ENCODE peak calls at places on chromosomes 16 and 17, in ten cellular contexts. G is osteoblast, O is thoracic aorta, E is Peyer's patch, L is lung, J is ovary, T is GM12878, U is heart right ventricle, D is tibial artery, Y is uterus. V is an unnamed sample. For H3K9me3, the result is how much of the 10 kb centered on the place peaks cover.

GRCh38 chr16:83903739-83904138 is 4.8 kb downstream of the MLYCD start:
- DNase-seq in J (peak), U (peak), L (no peak), O (no peak), D (no peak), E (no peak), Y (no peak), G (no peak), T (no peak), V (peak)

GRCh38 chr16:85746431-85747227 is 4.3 kb downstream of the C16orf74 start:
- DNase-seq in O (no peak), E (peak), U (no peak), D (no peak), Y (no peak), T (no peak), L (no peak), G (peak), J (no peak), V (no peak)

GRCh38 chr17:77042688-77043330 is 98.0 kb upstream of the SEC14L1 start:
- DNase-seq in D (no peak), J (no peak), Y (no peak), O (no peak), G (no peak), U (no peak), T (no peak), E (no peak), L (no peak), V (no peak)

GRCh38 chr16:30839523-30840227 is 52.7 kb upstream of the ZNF629 start:
- DNase-seq in E (no peak), Y (no peak), L (peak), T (no peak), O (no peak), J (no peak), U (no peak), D (no peak), G (no peak), V (no peak)

GRCh38 chr16:58414938-58415451 is 22.7 kb downstream of the GINS3 start:
- DNase-seq in J (no peak), D (no peak), G (no peak), T (no peak), U (peak), O (no peak), L (no peak), Y (no peak), E (no peak), V (no peak)

GRCh38 chr17:4476017-4476416 is 22.7 kb upstream of the SPNS2 start:
- DNase-seq in L (no peak), U (no peak), D (no peak), O (no peak), J (no peak), E (no peak), G (peak), T (no peak), Y (no peak), V (no peak)

GRCh38 chr16:396605-397004 is 394 bp upstream of the NME4 start:
- DNase-seq in Y (no peak), T (no peak), D (peak), O (no peak), U (no peak), G (peak), E (no peak), J (peak), L (no peak), V (no peak)

GRCh38 chr16:53629607-53630312 is 73.9 kb downstream of the RPGRIP1L start:
- DNase-seq in L (no peak), Y (no peak), U (no peak), G (no peak), E (no peak), T (no peak), O (no peak), J (no peak), D (no peak), V (no peak)

GRCh38 chr17:5706835-5707234 is 122.5 kb upstream of the NLRP1 start:
- DNase-seq in L (peak), E (peak), O (no peak), U (peak), J (peak), T (peak), Y (no peak), G (peak), D (peak), V (no peak)

GRCh38 chr17:2237960-2238359 is 65.6 kb downstream of the SMG6 start:
- DNase-seq in G (peak), D (no peak), T (no peak), Y (no peak), U (no peak), O (no peak), E (no peak), J (no peak), L (no peak), V (no peak)

GRCh38 chr17:44279586-44280344 is 11.8 kb upstream of the SLC4A1 start:
- DNase-seq in U (peak), O (peak), Y (peak), D (peak), L (peak), E (peak), J (peak), T (peak), G (peak), V (peak)

GRCh38 chr17:3888343-3889171 is 4.3 kb downstream of the CAMKK1 start:
- DNase-seq in Y (peak), L (no peak), J (peak), D (peak), O (peak), U (peak), T (no peak), E (no peak), G (peak), V (peak)

GRCh38 chr16:728131-728889 is 1.4 kb downstream of the HAGHL start:
- DNase-seq in O (no peak), E (peak), L (no peak), T (no peak), G (peak), D (no peak), Y (no peak), J (no peak), U (no peak), V (no peak)

GRCh38 chr17:82449136-82449882 is 1.2 kb downstream of the CYBC1 start:
- DNase-seq in O (no peak), Y (no peak), D (no peak), L (no peak), J (no peak), G (peak), T (peak), U (peak), E (peak), V (no peak)

GRCh38 chr16:86899757-86900156 is 321.4 kb downstream of the FOXL1 start:
- DNase-seq in T (no peak), O (no peak), U (no peak), J (no peak), E (no peak), Y (no peak), D (no peak), G (no peak), L (no peak), V (no peak)

GRCh38 chr16:50040028-50040427 is 15.0 kb downstream of the CNEP1R1 start:
- DNase-seq in G (no peak), T (no peak), Y (no peak), J (no peak), E (no peak), D (no peak), O (no peak), U (no peak), L (no peak), V (no peak)

GRCh38 chr17:45200701-45201100 is 21.0 kb upstream of the FMNL1 start:
- DNase-seq in E (no peak), O (no peak), U (no peak), G (no peak), D (no peak), J (peak), Y (no peak), T (no peak), L (no peak), V (peak)

GRCh38 chr17:45722161-45722560 is 62.0 kb upstream of the CRHR1 start:
- DNase-seq in J (no peak), T (no peak), E (no peak), D (peak), Y (no peak), L (no peak), G (no peak), O (no peak), U (no peak), V (no peak)

GRCh38 chr16:75121949-75122568 is 5.5 kb upstream of the LDHD start:
- DNase-seq in E (no peak), T (no peak), L (no peak), Y (no peak), O (no peak), U (no peak), D (no peak), J (no peak), G (no peak), V (no peak)

GRCh38 chr17:55433629-55434422 is 12.2 kb upstream of the MMD start:
- DNase-seq in G (peak), J (no peak), U (no peak), D (no peak), L (peak), T (no peak), E (no peak), Y (no peak), O (no peak), V (no peak)

GRCh38 chr16:48816393-48816792 is 206.4 kb upstream of the N4BP1 start:
- DNase-seq in T (no peak), Y (no peak), E (no peak), J (no peak), U (no peak), O (no peak), L (no peak), D (no peak), G (no peak), V (no peak)

GRCh38 chr16:23670137-23670776 is 8.4 kb upstream of the PLK1 start:
- DNase-seq in E (peak), U (no peak), J (no peak), O (no peak), D (no peak), T (peak), G (peak), Y (no peak), L (no peak), V (no peak)

GRCh38 chr17:40936437-40936971 is 942 bp downstream of the KRT23 start:
- DNase-seq in O (no peak), L (no peak), G (no peak), D (no peak), Y (no peak), U (no peak), J (no peak), T (no peak), E (no peak), V (no peak)

GRCh38 chr17:73462830-73463229 is 151.0 kb upstream of the CDC42EP4 start:
- DNase-seq in O (no peak), Y (no peak), D (no peak), L (no peak), J (no peak), T (no peak), E (no peak), G (peak), U (no peak), V (no peak)

GRCh38 chr17:80671039-80671822 is 126.6 kb downstream of the RPTOR start:
- DNase-seq in T (no peak), Y (no peak), O (no peak), G (no peak), D (no peak), L (no peak), U (no peak), J (no peak), E (no peak), V (no peak)

GRCh38 chr17:34252138-34252889 is 2.8 kb upstream of the CCL2 start:
- DNase-seq in Y (peak), G (no peak), J (peak), T (peak), D (peak), U (peak), L (peak), O (peak), E (peak), V (peak)

GRCh38 chr16:81553080-81553813 is 108.6 kb downstream of the CMIP start:
- DNase-seq in E (no peak), T (no peak), O (no peak), G (peak), U (no peak), L (no peak), J (no peak), Y (no peak), D (no peak), V (no peak)

GRCh38 chr17:41444186-41444585 is 3.4 kb upstream of the KRT38 start:
- DNase-seq in T (no peak), D (no peak), E (no peak), U (no peak), O (no peak), Y (no peak), G (no peak), L (no peak), J (no peak), V (no peak)

DNA sequence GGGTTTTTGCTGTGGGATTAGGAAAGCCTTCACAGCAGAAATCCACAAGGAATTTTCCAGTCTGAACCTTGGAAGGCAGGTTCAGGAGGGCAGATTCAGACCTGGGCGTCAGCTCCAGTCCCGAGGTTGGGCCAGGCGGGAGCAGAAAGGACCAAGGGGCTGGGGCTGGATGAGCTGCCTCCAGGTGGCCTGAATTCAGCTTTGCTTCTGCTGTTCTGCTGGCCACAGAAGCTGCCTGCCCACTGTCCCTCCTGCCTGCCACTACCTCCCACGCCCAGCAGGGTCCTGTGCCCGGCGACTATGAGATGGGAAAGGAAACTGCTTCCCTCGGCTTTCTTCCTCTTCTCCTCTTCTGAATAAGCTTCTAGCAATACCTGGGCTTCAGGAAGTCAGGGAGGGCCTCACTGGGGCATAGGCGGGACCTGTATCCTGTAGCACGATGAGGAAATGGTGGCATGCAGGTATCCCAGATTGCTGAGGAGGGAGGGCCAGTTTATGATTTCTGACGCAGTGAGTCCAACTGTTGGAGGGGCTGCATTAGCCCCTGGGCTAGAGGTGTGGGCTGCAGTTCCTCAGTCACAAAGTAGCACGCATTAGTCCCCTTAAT is 18.4 kb downstream of the TBX4 start:
- DNase-seq in G (peak), D (peak), Y (no peak), U (no peak), T (no peak), O (no peak), L (no peak), E (no peak), J (no peak), V (no peak)
- H3K27ac ChIP-seq in G (no peak), D (no peak), Y (no peak), U (no peak), T (no peak), O (no peak), L (no peak), E (no peak), J (no peak), V (no peak)

GRCh38 chr16:51095890-51096626 is 55.0 kb downstream of the SALL1 start:
- DNase-seq in T (no peak), Y (no peak), G (no peak), U (no peak), E (no peak), L (no peak), D (no peak), O (no peak), J (no peak), V (no peak)
- H3K9me3 ChIP-seq in T (under half), Y (under half), G (under half), U (under half), E (under half), L (under half), D (under half), O (under half), J (under half), V (under half)

GRCh38 chr16:71367243-71367976 is 8.9 kb downstream of the CALB2 start:
- DNase-seq in U (no peak), E (no peak), J (no peak), Y (no peak), G (peak), T (peak), D (no peak), L (no peak), O (no peak), V (no peak)
- TF ChIP-seq CTCF in U (peak), E (peak), J (no peak), Y (no peak), G (peak), T (peak), D (no peak), L (no peak), O (no peak), V (no peak)

GRCh38 chr17:28744104-28744801 is 442 bp downstream of the TRAF4 start:
- DNase-seq in D (no peak), L (peak), G (peak), E (peak), O (no peak), U (no peak), J (peak), T (no peak), Y (peak), V (no peak)
- H3K27ac ChIP-seq in D (peak), L (peak), G (peak), E (peak), O (peak), U (peak), J (peak), T (peak), Y (peak), V (peak)

GRCh38 chr16:2761886-2762583 is 9.6 kb downstream of the SRRM2 start:
- DNase-seq in O (no peak), T (no peak), D (no peak), Y (no peak), J (no peak), U (no peak), E (no peak), G (no peak), L (no peak), V (no peak)

GRCh38 chr16:2763173-2763572 is 10.7 kb downstream of the SRRM2 start:
- DNase-seq in E (no peak), G (no peak), U (no peak), L (no peak), J (no peak), D (no peak), T (no peak), O (no peak), Y (no peak), V (no peak)

GRCh38 chr16:2761472-2761871 is 9.0 kb downstream of the SRRM2 start:
- DNase-seq in D (no peak), L (no peak), T (no peak), E (no peak), G (no peak), Y (no peak), J (no peak), U (no peak), O (no peak), V (no peak)

GRCh38 chr16:2764718-2765117 is 12.3 kb downstream of the SRRM2 start:
- DNase-seq in U (no peak), D (no peak), J (no peak), G (no peak), T (no peak), E (no peak), L (no peak), Y (no peak), O (no peak), V (no peak)

DNA sequence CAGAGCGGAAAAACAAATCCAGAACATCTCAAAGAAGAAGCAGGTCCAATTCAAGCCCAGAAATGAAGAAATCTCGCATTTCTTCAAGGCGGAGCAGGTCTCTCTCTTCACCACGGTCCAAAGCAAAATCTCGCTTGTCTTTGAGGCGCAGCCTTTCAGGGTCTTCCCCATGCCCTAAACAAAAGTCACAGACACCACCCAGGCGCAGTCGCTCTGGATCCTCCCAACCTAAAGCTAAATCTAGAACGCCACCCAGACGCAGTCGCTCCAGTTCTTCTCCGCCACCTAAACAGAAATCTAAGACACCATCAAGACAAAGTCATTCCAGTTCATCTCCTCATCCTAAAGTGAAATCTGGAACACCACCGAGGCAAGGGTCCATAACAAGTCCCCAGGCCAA is 10.3 kb downstream of the SRRM2 start:
- DNase-seq in T (no peak), L (no peak), Y (no peak), O (no peak), G (no peak), U (no peak), J (no peak), E (no peak), D (no peak), V (no peak)
- H3K9me3 ChIP-seq in T (under half), L (under half), Y (under half), O (under half), G (under half), U (under half), J (under half), E (under half), D (under half), V (under half)

GRCh38 chr16:57167951-57168350 is 17.9 kb downstream of the PSME3IP1 start:
- DNase-seq in L (no peak), D (no peak), Y (no peak), T (no peak), O (no peak), E (no peak), U (no peak), G (peak), J (no peak), V (no peak)
- TF ChIP-seq CTCF in L (peak), D (peak), Y (peak), T (peak), O (peak), E (peak), U (peak), G (peak), J (peak), V (peak)

GRCh38 chr16:88545781-88546180 is 24.4 kb upstream of the ZC3H18 start:
- DNase-seq in D (no peak), Y (no peak), U (no peak), L (no peak), O (no peak), J (no peak), E (no peak), G (peak), T (no peak), V (no peak)

GRCh38 chr16:88548985-88549384 is 21.2 kb upstream of the ZC3H18 start:
- DNase-seq in Y (no peak), G (no peak), U (no peak), E (no peak), L (no peak), D (no peak), J (no peak), T (no peak), O (no peak), V (no peak)

GRCh38 chr16:88552166-88552565 is 18.0 kb upstream of the ZC3H18 start:
- DNase-seq in L (no peak), D (no peak), J (no peak), Y (no peak), T (no peak), G (no peak), U (no peak), E (no peak), O (no peak), V (no peak)

GRCh38 chr16:88549671-88550643 is 20.2 kb upstream of the ZC3H18 start:
- DNase-seq in U (no peak), L (no peak), T (no peak), G (peak), J (no peak), Y (no peak), O (no peak), E (no peak), D (no peak), V (no peak)

DNA sequence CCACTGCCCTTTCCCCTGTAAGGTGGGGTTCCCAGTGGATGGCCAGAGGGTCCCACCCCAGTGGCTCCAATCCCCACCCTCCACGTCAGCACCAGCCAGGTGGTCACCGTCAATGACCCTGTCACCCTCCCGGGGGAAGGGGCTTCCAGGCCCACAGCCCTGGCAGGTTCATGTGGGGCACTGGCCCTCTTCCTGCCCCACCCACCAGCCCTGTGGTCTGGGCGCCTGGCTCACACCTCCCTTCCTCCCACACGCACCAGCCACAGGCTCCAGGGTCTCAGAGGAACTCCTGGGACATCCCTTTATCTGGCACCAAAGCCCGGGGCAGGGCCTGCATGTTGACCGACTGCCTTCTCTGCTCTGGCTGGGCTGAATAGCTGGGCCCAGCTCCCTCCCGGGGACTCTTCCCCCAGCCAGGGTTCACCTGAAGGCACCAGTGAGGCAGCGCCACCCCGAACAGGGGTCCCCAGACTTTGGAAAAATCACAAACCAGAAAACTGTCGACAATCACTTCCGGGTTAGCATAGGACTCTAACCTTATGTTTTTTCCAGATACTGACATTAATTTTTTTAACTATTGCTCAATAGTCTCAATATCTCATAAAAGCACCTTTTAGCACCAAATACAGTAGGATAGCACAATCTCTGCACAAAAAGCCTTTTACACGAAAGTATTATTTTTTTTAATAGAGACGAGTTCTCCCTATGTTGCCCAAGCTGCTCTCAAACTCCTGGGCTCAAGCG is 21.9 kb upstream of the ZC3H18 start:
- DNase-seq in E (no peak), G (peak), O (no peak), L (no peak), J (no peak), T (no peak), U (no peak), Y (no peak), D (no peak), V (no peak)
- H3K27ac ChIP-seq in E (no peak), G (no peak), O (no peak), L (no peak), J (no peak), T (no peak), U (no peak), Y (no peak), D (no peak), V (no peak)